ENCODE peak calls at places on chromosome 1, in ten cellular contexts. One of them, this sample, is unnamed.

GRCh38 chr1:99682291-99682751 is 36.4 kb downstream of the PALMD start:
- DNase-seq in hypothalamus: no peak
- DNase-seq in cardiac muscle cell: no peak
- DNase-seq in CD8-positive, alpha-beta T cell: no peak
- DNase-seq in left kidney: no peak
- DNase-seq in activated CD4-positive, CD25-positive, alpha-beta regulatory T cell: no peak
- DNase-seq in SJSA1: peak
- DNase-seq in DMS153: no peak
- DNase-seq in left colon: no peak
- DNase-seq in iPS DF 6.9: no peak
- DNase-seq in this sample: no peak

GRCh38 chr1:89724369-89725015 is 91.6 kb downstream of the LRRC8C start:
- DNase-seq in hypothalamus: no peak
- DNase-seq in cardiac muscle cell: no peak
- DNase-seq in CD8-positive, alpha-beta T cell: no peak
- DNase-seq in left kidney: no peak
- DNase-seq in activated CD4-positive, CD25-positive, alpha-beta regulatory T cell: no peak
- DNase-seq in SJSA1: peak
- DNase-seq in DMS153: no peak
- DNase-seq in left colon: no peak
- DNase-seq in iPS DF 6.9: no peak
- DNase-seq in this sample: peak

GRCh38 chr1:148263128-148263905 is 111.2 kb upstream of the NBPF11 start:
- DNase-seq in hypothalamus: peak
- DNase-seq in cardiac muscle cell: peak
- DNase-seq in CD8-positive, alpha-beta T cell: peak
- DNase-seq in left kidney: peak
- DNase-seq in activated CD4-positive, CD25-positive, alpha-beta regulatory T cell: no peak
- DNase-seq in SJSA1: peak
- DNase-seq in DMS153: peak
- DNase-seq in left colon: peak
- DNase-seq in iPS DF 6.9: peak
- DNase-seq in this sample: peak

GRCh38 chr1:58576727-58577675 is at the start of gene TACSTD2:
- DNase-seq in hypothalamus: no peak
- DNase-seq in cardiac muscle cell: no peak
- DNase-seq in CD8-positive, alpha-beta T cell: no peak
- DNase-seq in left kidney: peak
- DNase-seq in activated CD4-positive, CD25-positive, alpha-beta regulatory T cell: no peak
- DNase-seq in SJSA1: no peak
- DNase-seq in DMS153: peak
- DNase-seq in left colon: peak
- DNase-seq in iPS DF 6.9: no peak
- DNase-seq in this sample: peak

GRCh38 chr1:15277933-15278332 is 30.9 kb downstream of the FHAD1 start:
- DNase-seq in hypothalamus: no peak
- DNase-seq in cardiac muscle cell: no peak
- DNase-seq in CD8-positive, alpha-beta T cell: no peak
- DNase-seq in left kidney: no peak
- DNase-seq in activated CD4-positive, CD25-positive, alpha-beta regulatory T cell: no peak
- DNase-seq in SJSA1: no peak
- DNase-seq in DMS153: no peak
- DNase-seq in left colon: no peak
- DNase-seq in iPS DF 6.9: no peak
- DNase-seq in this sample: no peak

GRCh38 chr1:236451796-236452373 is 57.8 kb downstream of the EDARADD start:
- DNase-seq in hypothalamus: no peak
- DNase-seq in cardiac muscle cell: peak
- DNase-seq in CD8-positive, alpha-beta T cell: peak
- DNase-seq in left kidney: no peak
- DNase-seq in activated CD4-positive, CD25-positive, alpha-beta regulatory T cell: no peak
- DNase-seq in SJSA1: peak
- DNase-seq in DMS153: no peak
- DNase-seq in left colon: peak
- DNase-seq in iPS DF 6.9: no peak
- DNase-seq in this sample: peak

GRCh38 chr1:20587639-20588017 is 1.3 kb upstream of the CDA start:
- DNase-seq in hypothalamus: no peak
- DNase-seq in cardiac muscle cell: no peak
- DNase-seq in CD8-positive, alpha-beta T cell: no peak
- DNase-seq in left kidney: no peak
- DNase-seq in activated CD4-positive, CD25-positive, alpha-beta regulatory T cell: no peak
- DNase-seq in SJSA1: no peak
- DNase-seq in DMS153: no peak
- DNase-seq in left colon: no peak
- DNase-seq in iPS DF 6.9: no peak
- DNase-seq in this sample: peak

GRCh38 chr1:205301220-205301821 is 20.2 kb downstream of the NUAK2 start:
- DNase-seq in hypothalamus: no peak
- DNase-seq in cardiac muscle cell: peak
- DNase-seq in CD8-positive, alpha-beta T cell: no peak
- DNase-seq in left kidney: peak
- DNase-seq in activated CD4-positive, CD25-positive, alpha-beta regulatory T cell: no peak
- DNase-seq in SJSA1: peak
- DNase-seq in DMS153: peak
- DNase-seq in left colon: peak
- DNase-seq in iPS DF 6.9: peak
- DNase-seq in this sample: peak

GRCh38 chr1:44300882-44301281 is 54.2 kb downstream of the ERI3 start:
- DNase-seq in hypothalamus: no peak
- DNase-seq in cardiac muscle cell: no peak
- DNase-seq in CD8-positive, alpha-beta T cell: no peak
- DNase-seq in left kidney: peak
- DNase-seq in activated CD4-positive, CD25-positive, alpha-beta regulatory T cell: no peak
- DNase-seq in SJSA1: no peak
- DNase-seq in DMS153: no peak
- DNase-seq in left colon: no peak
- DNase-seq in iPS DF 6.9: no peak
- DNase-seq in this sample: no peak

GRCh38 chr1:70467531-70467930 is 56.5 kb downstream of the CTH start:
- DNase-seq in hypothalamus: no peak
- DNase-seq in cardiac muscle cell: no peak
- DNase-seq in CD8-positive, alpha-beta T cell: no peak
- DNase-seq in left kidney: no peak
- DNase-seq in activated CD4-positive, CD25-positive, alpha-beta regulatory T cell: no peak
- DNase-seq in SJSA1: no peak
- DNase-seq in DMS153: no peak
- DNase-seq in left colon: no peak
- DNase-seq in iPS DF 6.9: no peak
- DNase-seq in this sample: no peak

GRCh38 chr1:186903374-186904129 is 74.8 kb downstream of the PLA2G4A start:
- DNase-seq in hypothalamus: no peak
- DNase-seq in cardiac muscle cell: no peak
- DNase-seq in CD8-positive, alpha-beta T cell: no peak
- DNase-seq in left kidney: no peak
- DNase-seq in activated CD4-positive, CD25-positive, alpha-beta regulatory T cell: no peak
- DNase-seq in SJSA1: no peak
- DNase-seq in DMS153: no peak
- DNase-seq in left colon: no peak
- DNase-seq in iPS DF 6.9: no peak
- DNase-seq in this sample: no peak

GRCh38 chr1:85611856-85612255 is 31.3 kb downstream of the CCN1 start:
- DNase-seq in hypothalamus: no peak
- DNase-seq in cardiac muscle cell: peak
- DNase-seq in CD8-positive, alpha-beta T cell: no peak
- DNase-seq in left kidney: peak
- DNase-seq in activated CD4-positive, CD25-positive, alpha-beta regulatory T cell: no peak
- DNase-seq in SJSA1: peak
- DNase-seq in DMS153: no peak
- DNase-seq in left colon: no peak
- DNase-seq in iPS DF 6.9: no peak
- DNase-seq in this sample: peak

GRCh38 chr1:66521736-66522365 is 12.1 kb upstream of the SGIP1 start:
- DNase-seq in hypothalamus: no peak
- DNase-seq in cardiac muscle cell: no peak
- DNase-seq in CD8-positive, alpha-beta T cell: no peak
- DNase-seq in left kidney: no peak
- DNase-seq in activated CD4-positive, CD25-positive, alpha-beta regulatory T cell: no peak
- DNase-seq in SJSA1: no peak
- DNase-seq in DMS153: no peak
- DNase-seq in left colon: no peak
- DNase-seq in iPS DF 6.9: no peak
- DNase-seq in this sample: no peak

GRCh38 chr1:228770779-228771223 is 35.5 kb downstream of the RHOU start:
- DNase-seq in hypothalamus: no peak
- DNase-seq in cardiac muscle cell: no peak
- DNase-seq in CD8-positive, alpha-beta T cell: no peak
- DNase-seq in left kidney: no peak
- DNase-seq in activated CD4-positive, CD25-positive, alpha-beta regulatory T cell: no peak
- DNase-seq in SJSA1: no peak
- DNase-seq in DMS153: peak
- DNase-seq in left colon: peak
- DNase-seq in iPS DF 6.9: no peak
- DNase-seq in this sample: peak

GRCh38 chr1:3746389-3746783 is 5.9 kb upstream of the CCDC27 start:
- DNase-seq in hypothalamus: no peak
- DNase-seq in cardiac muscle cell: no peak
- DNase-seq in CD8-positive, alpha-beta T cell: peak
- DNase-seq in left kidney: peak
- DNase-seq in activated CD4-positive, CD25-positive, alpha-beta regulatory T cell: no peak
- DNase-seq in SJSA1: no peak
- DNase-seq in DMS153: no peak
- DNase-seq in left colon: no peak
- DNase-seq in iPS DF 6.9: no peak
- DNase-seq in this sample: no peak